ENCODE peak calls at places on chromosomes 4 and X, in four cellular contexts. E is upper lobe of right lung, Y is PC-3, P is aorta. X is an unnamed sample. For H3K36me3 and H3K4me1, the result is how much of the 10 kb centered on the place peaks cover.

GRCh38 chr4:37803348-37803973 is 23.0 kb upstream of the PGM2 start:
- DNase-seq in E (no peak), P (no peak), Y (peak), X (no peak)

GRCh38 chr4:47482326-47482725 is 2.7 kb upstream of the ATP10D start:
- DNase-seq in P (no peak), E (no peak), Y (peak), X (no peak)

GRCh38 chr4:155546451-155546850 is 120.2 kb upstream of the GUCY1A1 start:
- DNase-seq in Y (no peak), P (no peak), E (no peak), X (no peak)

GRCh38 chr4:53916431-53916889 is 147.9 kb downstream of the CHIC2 start:
- DNase-seq in P (no peak), Y (peak), E (no peak), X (no peak)

GRCh38 chrX:94492541-94492940 is 818.5 kb downstream of the FAM133A start:
- DNase-seq in E (no peak), P (no peak), Y (no peak), X (no peak)

GRCh38 chr4:155667538-155668511 is 1.2 kb downstream of the GUCY1A1 start:
- DNase-seq in E (peak), P (peak), Y (peak), X (no peak)

GRCh38 chr4:183370786-183371185 is 48.6 kb upstream of the CLDN24 start:
- DNase-seq in Y (no peak), E (no peak), P (no peak), X (no peak)

GRCh38 chrX:65920620-65921019 is 119.3 kb downstream of the VSIG4 start:
- DNase-seq in E (no peak), P (no peak), Y (no peak), X (peak)

GRCh38 chr4:152462715-152463114 is 73.2 kb downstream of the FBXW7 start:
- DNase-seq in Y (no peak), E (no peak), P (no peak), X (no peak)

GRCh38 chr4:138576684-138577083 is 334.5 kb upstream of the SLC7A11 start:
- DNase-seq in Y (peak), P (no peak), E (no peak), X (no peak)

GRCh38 chr4:72484991-72485390 is 84.0 kb downstream of the ADAMTS3 start:
- DNase-seq in Y (no peak), E (no peak), P (no peak), X (no peak)

GRCh38 chr4:8646296-8647093 is 53.9 kb downstream of the CPZ start:
- DNase-seq in E (no peak), P (no peak), Y (no peak), X (peak)

GRCh38 chr4:1382776-1383727 is 23.2 kb downstream of the NKX1-1 start:
- DNase-seq in Y (no peak), E (peak), P (peak), X (peak)
- H3K36me3 ChIP-seq in Y (under half), E (under half), P (under half), X (under half)

GRCh38 chr4:139857977-139858376 is 192.4 kb downstream of the MGST2 start:
- DNase-seq in Y (no peak), E (no peak), P (no peak), X (no peak)
- H3K4me1 ChIP-seq in Y (under half), E (under half), P (under half), X (under half)

GRCh38 chr4:25386926-25387325 is 9.9 kb downstream of the ANAPC4 start:
- DNase-seq in E (no peak), Y (no peak), P (no peak), X (no peak)
- H3K27ac ChIP-seq in E (no peak), Y (no peak), P (no peak), X (no peak)

GRCh38 chr4:113947484-113947883 is 32.0 kb downstream of the ARSJ start:
- DNase-seq in Y (no peak), E (no peak), P (no peak), X (no peak)
- H3K36me3 ChIP-seq in Y (under half), E (under half), P (under half), X (under half)

GRCh38 chr4:140799686-140800225 is 43.6 kb upstream of the TBC1D9 start:
- DNase-seq in P (no peak), E (no peak), Y (no peak), X (no peak)
- H3K4me1 ChIP-seq in P (under half), E (under half), Y (under half), X (under half)

X was measured in RWPE2.